ENCODE peak calls at places on chromosomes 11 and 22, in four cellular contexts. One of them, this sample, is unnamed.

GRCh38 chr22:25716637-25717036 is 25.4 kb upstream of the MYO18B start:
- DNase-seq in K562: no peak
- DNase-seq in A549: no peak
- DNase-seq in tibial nerve: no peak
- DNase-seq in this sample: no peak

GRCh38 chr22:20138868-20139267 is 7.3 kb downstream of the ZDHHC8 start:
- DNase-seq in K562: no peak
- DNase-seq in A549: no peak
- DNase-seq in tibial nerve: no peak
- DNase-seq in this sample: no peak

GRCh38 chr11:103906291-103906850 is 130.1 kb upstream of the DDI1 start:
- DNase-seq in K562: no peak
- DNase-seq in A549: no peak
- DNase-seq in tibial nerve: no peak
- DNase-seq in this sample: no peak

GRCh38 chr11:12110201-12110713 is at the start of gene MICAL2:
- DNase-seq in K562: peak; percentile 97
- DNase-seq in A549: peak; percentile 96
- DNase-seq in tibial nerve: peak; percentile 68
- DNase-seq in this sample: peak; percentile 94

GRCh38 chr11:67615455-67616430 is 9.0 kb downstream of the NDUFV1 start:
- DNase-seq in K562: peak; percentile 48
- DNase-seq in A549: peak; percentile 71
- DNase-seq in tibial nerve: no peak
- DNase-seq in this sample: peak; percentile 55

GRCh38 chr11:120648706-120649250 is 137.2 kb downstream of the GRIK4 start:
- DNase-seq in K562: no peak
- DNase-seq in A549: no peak
- DNase-seq in tibial nerve: no peak
- DNase-seq in this sample: no peak

GRCh38 chr11:124839972-124840621 is 25.1 kb upstream of the ROBO3 start:
- DNase-seq in K562: no peak
- DNase-seq in A549: no peak
- DNase-seq in tibial nerve: no peak
- DNase-seq in this sample: no peak

GRCh38 chr11:13440100-13440855 is 22.7 kb downstream of the BTBD10 start:
- DNase-seq in K562: no peak
- DNase-seq in A549: peak; percentile 58
- DNase-seq in tibial nerve: no peak
- DNase-seq in this sample: peak; percentile 27

GRCh38 chr11:69365567-69365966 is 71.6 kb downstream of the MYEOV start:
- DNase-seq in K562: no peak
- DNase-seq in A549: no peak
- DNase-seq in tibial nerve: no peak
- DNase-seq in this sample: no peak

GRCh38 chr11:123061403-123062157 is at the start of gene HSPA8:
- DNase-seq in K562: peak; percentile 32
- DNase-seq in A549: no peak
- DNase-seq in tibial nerve: peak; percentile 59
- DNase-seq in this sample: peak; percentile 75

GRCh38 chr11:74030668-74031309 is 21.9 kb upstream of the UCP3 start:
- DNase-seq in K562: no peak
- DNase-seq in A549: no peak
- DNase-seq in tibial nerve: no peak
- DNase-seq in this sample: no peak

GRCh38 chr22:44019846-44020245 is 4.3 kb upstream of the PARVB start:
- DNase-seq in K562: no peak
- DNase-seq in A549: no peak
- DNase-seq in tibial nerve: no peak
- DNase-seq in this sample: no peak

GRCh38 chr22:45565973-45566372 is 63.3 kb downstream of the FBLN1 start:
- DNase-seq in K562: no peak
- DNase-seq in A549: no peak
- DNase-seq in tibial nerve: no peak
- DNase-seq in this sample: no peak

GRCh38 chr22:50219800-50220602 is 19.2 kb downstream of the SELENOO start:
- DNase-seq in K562: no peak
- DNase-seq in A549: no peak
- DNase-seq in tibial nerve: no peak
- DNase-seq in this sample: no peak

GRCh38 chr22:40210814-40211213 is 33.1 kb downstream of the TNRC6B start:
- DNase-seq in K562: no peak
- DNase-seq in A549: no peak
- DNase-seq in tibial nerve: no peak
- DNase-seq in this sample: no peak

GRCh38 chr11:121029813-121030445 is 6.0 kb downstream of the TBCEL start:
- DNase-seq in K562: no peak
- DNase-seq in A549: no peak
- DNase-seq in tibial nerve: no peak
- DNase-seq in this sample: no peak

GRCh38 chr22:40176921-40177737 is 596 bp upstream of the TNRC6B start:
- DNase-seq in K562: peak; percentile 60
- DNase-seq in A549: no peak
- DNase-seq in tibial nerve: peak; percentile 26
- DNase-seq in this sample: peak; percentile 55

GRCh38 chr22:25747245-25747944 is 5.4 kb downstream of the MYO18B start:
- DNase-seq in K562: peak; percentile 79
- DNase-seq in A549: peak; percentile 49
- DNase-seq in tibial nerve: no peak
- DNase-seq in this sample: peak; percentile 56

GRCh38 chr11:134792044-134792443 is 380.0 kb upstream of the B3GAT1 start:
- DNase-seq in K562: no peak
- DNase-seq in A549: no peak
- DNase-seq in tibial nerve: no peak
- DNase-seq in this sample: no peak

GRCh38 chr11:13205446-13205845 is 72.1 kb upstream of the BMAL1 start:
- DNase-seq in K562: no peak
- DNase-seq in A549: no peak
- DNase-seq in tibial nerve: no peak
- DNase-seq in this sample: no peak

GRCh38 chr22:48060266-48060665 is 1297.8 kb downstream of the TBC1D22A start:
- DNase-seq in K562: no peak
- DNase-seq in A549: no peak
- DNase-seq in tibial nerve: no peak
- DNase-seq in this sample: no peak

GRCh38 chr22:24466831-24467249 is 28.3 kb upstream of the UPB1 start:
- DNase-seq in K562: peak; percentile 27
- DNase-seq in A549: no peak
- DNase-seq in tibial nerve: peak; percentile 36
- DNase-seq in this sample: no peak

GRCh38 chr11:123306531-123306930 is 111.5 kb upstream of the CLMP start:
- DNase-seq in K562: no peak
- DNase-seq in A549: no peak
- DNase-seq in tibial nerve: no peak
- DNase-seq in this sample: no peak

GRCh38 chr11:90449643-90450042 is 226.8 kb upstream of the CHORDC1 start:
- DNase-seq in K562: no peak
- DNase-seq in A549: no peak
- DNase-seq in tibial nerve: no peak
- DNase-seq in this sample: no peak

GRCh38 chr11:75462117-75462653 is 29.2 kb upstream of the KLHL35 start:
- DNase-seq in K562: no peak
- DNase-seq in A549: no peak
- DNase-seq in tibial nerve: no peak
- DNase-seq in this sample: no peak

GRCh38 chr11:3215346-3216026 is 3.1 kb downstream of the MRGPRG start:
- DNase-seq in K562: no peak
- DNase-seq in A549: no peak
- DNase-seq in tibial nerve: no peak
- DNase-seq in this sample: peak; percentile 8

GRCh38 chr11:45169310-45170072 is 23.1 kb downstream of the PRDM11 start:
- DNase-seq in K562: no peak
- DNase-seq in A549: no peak
- DNase-seq in tibial nerve: no peak
- DNase-seq in this sample: no peak

GRCh38 chr22:42091446-42091764 is 833 bp upstream of the NDUFA6 start:
- DNase-seq in K562: no peak
- DNase-seq in A549: no peak
- DNase-seq in tibial nerve: no peak
- DNase-seq in this sample: no peak

GRCh38 chr11:75024764-75025211 is 36.1 kb downstream of the NEU3 start:
- DNase-seq in K562: no peak
- DNase-seq in A549: no peak
- DNase-seq in tibial nerve: no peak
- DNase-seq in this sample: no peak

GRCh38 chr11:124405611-124406010 is 6.8 kb upstream of the OR8B3 start:
- DNase-seq in K562: no peak
- DNase-seq in A549: no peak
- DNase-seq in tibial nerve: no peak
- DNase-seq in this sample: no peak

GRCh38 chr11:102664001-102664752 is 39.0 kb upstream of the MMP20 start:
- DNase-seq in K562: peak; percentile 11
- DNase-seq in A549: no peak
- DNase-seq in tibial nerve: no peak
- DNase-seq in this sample: no peak

GRCh38 chr11:112050721-112051120 is 23.1 kb downstream of the PIH1D2 start:
- DNase-seq in K562: no peak
- DNase-seq in A549: no peak
- DNase-seq in tibial nerve: no peak
- DNase-seq in this sample: no peak

GRCh38 chr11:12282676-12283075 is 94.7 kb upstream of the PARVA start:
- DNase-seq in K562: no peak
- DNase-seq in A549: no peak
- DNase-seq in tibial nerve: no peak
- DNase-seq in this sample: no peak

GRCh38 chr11:130510407-130511006 is 62.1 kb downstream of the ADAMTS15 start:
- DNase-seq in K562: no peak
- DNase-seq in A549: no peak
- DNase-seq in tibial nerve: no peak
- DNase-seq in this sample: no peak

GRCh38 chr11:12800032-12800671 is 125.9 kb downstream of the TEAD1 start:
- DNase-seq in K562: peak; percentile 51
- DNase-seq in A549: peak; percentile 80
- DNase-seq in tibial nerve: no peak
- DNase-seq in this sample: peak; percentile 30

GRCh38 chr22:38570841-38571364 is 920 bp upstream of the DMC1 start:
- DNase-seq in K562: no peak
- DNase-seq in A549: peak; percentile 9
- DNase-seq in tibial nerve: peak; percentile 42
- DNase-seq in this sample: peak; percentile 36

GRCh38 chr22:38569181-38569971 is 607 bp downstream of the DMC1 start:
- DNase-seq in K562: peak; percentile 16
- DNase-seq in A549: peak; percentile 13
- DNase-seq in tibial nerve: no peak
- DNase-seq in this sample: peak; percentile 10

GRCh38 chr22:38572065-38572464 is 2.1 kb upstream of the DMC1 start:
- DNase-seq in K562: peak; percentile 34
- DNase-seq in A549: peak; percentile 18
- DNase-seq in tibial nerve: peak; percentile 62
- DNase-seq in this sample: peak; percentile 26

GRCh38 chr22:38567531-38568245 is 2.3 kb downstream of the DMC1 start:
- DNase-seq in K562: no peak
- DNase-seq in A549: no peak
- DNase-seq in tibial nerve: no peak
- DNase-seq in this sample: no peak

GRCh38 chr22:38569972-38570840 is at the start of gene DMC1:
- DNase-seq in K562: peak; percentile 98
- DNase-seq in A549: peak; percentile 60
- DNase-seq in tibial nerve: peak; percentile 91
- DNase-seq in this sample: peak; percentile 96
- TF ChIP-seq POLR2A in K562: peak; percentile 81
- TF ChIP-seq POLR2A in A549: peak; percentile 26
- TF ChIP-seq POLR2A in tibial nerve: peak; percentile 27
- TF ChIP-seq POLR2A in this sample: peak; percentile 39

GRCh38 chr11:31784645-31785044 is 26.5 kb downstream of the PAX6 start:
- DNase-seq in K562: no peak
- DNase-seq in A549: no peak
- DNase-seq in tibial nerve: no peak
- DNase-seq in this sample: no peak
- TF ChIP-seq EP300 in K562: no peak
- TF ChIP-seq EP300 in A549: no peak
- TF ChIP-seq EP300 in tibial nerve: no peak
- TF ChIP-seq EP300 in this sample: no peak

DNA sequence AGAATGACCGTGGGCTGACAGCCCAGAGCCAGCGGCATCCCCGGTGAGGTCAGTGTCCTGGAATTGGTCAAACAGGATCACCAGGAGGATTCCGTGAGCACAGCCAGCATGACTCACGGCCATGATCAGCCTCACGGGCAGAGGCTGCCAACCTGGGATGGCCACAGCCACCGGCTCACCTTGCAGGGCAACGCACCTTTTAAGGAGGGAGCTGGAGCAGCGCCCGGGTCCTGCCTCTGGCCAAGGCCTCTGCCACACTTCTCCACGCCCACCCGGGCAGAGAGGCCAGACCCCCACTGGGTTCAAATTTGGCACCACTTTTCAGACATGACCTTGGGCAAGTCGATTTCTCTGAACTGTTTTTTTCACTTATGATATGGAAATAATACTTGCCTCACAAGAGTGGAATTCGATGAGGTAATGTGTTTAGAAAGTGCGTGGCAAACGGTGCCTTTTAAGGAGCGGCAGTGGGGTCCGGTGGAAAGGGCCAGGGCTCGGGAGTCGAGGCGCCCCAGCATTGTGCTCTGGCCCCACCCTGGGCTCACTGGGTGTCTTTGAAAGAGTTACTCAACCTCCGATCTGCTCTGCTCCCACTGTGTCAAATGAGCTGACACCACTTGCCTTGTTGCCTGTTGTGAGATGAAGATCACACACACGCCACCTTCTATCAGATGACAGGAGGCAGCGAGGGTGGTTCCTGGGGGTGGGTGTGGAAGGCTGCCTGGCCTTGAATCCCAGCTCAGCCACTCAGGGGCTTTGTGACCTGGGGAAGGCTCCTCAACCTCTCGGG is 16.0 kb downstream of the TXN2 start:
- DNase-seq in K562: no peak
- DNase-seq in A549: peak; percentile 75
- DNase-seq in tibial nerve: no peak
- DNase-seq in this sample: peak; percentile 80
- TF ChIP-seq POLR2A in K562: no peak
- TF ChIP-seq POLR2A in A549: no peak
- TF ChIP-seq POLR2A in tibial nerve: no peak
- TF ChIP-seq POLR2A in this sample: peak; percentile 27

GRCh38 chr11:469684-470667 is 19.9 kb downstream of the PTDSS2 start:
- DNase-seq in K562: no peak
- DNase-seq in A549: peak; percentile 67
- DNase-seq in tibial nerve: peak; percentile 63
- DNase-seq in this sample: peak; percentile 62
- TF ChIP-seq EP300 in K562: no peak
- TF ChIP-seq EP300 in A549: no peak
- TF ChIP-seq EP300 in tibial nerve: peak; percentile 85
- TF ChIP-seq EP300 in this sample: no peak

GRCh38 chr11:46616551-46617450 is at the start of gene HARBI1:
- DNase-seq in K562: peak; percentile 91
- DNase-seq in A549: peak; percentile 86
- DNase-seq in tibial nerve: peak; percentile 69
- DNase-seq in this sample: peak; percentile 92
- TF ChIP-seq POLR2A in K562: peak; percentile 68
- TF ChIP-seq POLR2A in A549: peak; percentile 85
- TF ChIP-seq POLR2A in tibial nerve: no peak
- TF ChIP-seq POLR2A in this sample: peak; percentile 73